ENCODE peak calls at places on chromosomes 3 and 15, in eight cellular contexts. K is NT2/D1; G is effector memory CD4-positive, alpha-beta T cell; I is cardiac muscle cell; J is A549; H is lower lobe of right lung; P is pancreas; Z is SJSA1. W is an unnamed sample. For H3K9me3, the result is how much of the 10 kb centered on the place peaks cover.

GRCh38 chr15:57118013-57118799 is 199.8 kb downstream of the TCF12 start:
- DNase-seq in K (peak), G (no peak), I (peak), J (peak), H (no peak), P (no peak), Z (peak), W (no peak)

GRCh38 chr3:137695351-137695750 is 68.8 kb upstream of the SOX14 start:
- DNase-seq in K (peak), G (no peak), I (no peak), J (no peak), H (no peak), P (no peak), Z (no peak), W (no peak)

GRCh38 chr3:64242435-64242834 is 17.2 kb upstream of the PRICKLE2 start:
- DNase-seq in K (no peak), G (no peak), I (peak), J (no peak), H (peak), P (no peak), Z (no peak), W (no peak)

GRCh38 chr3:19148768-19149091 is 420 bp downstream of the KCNH8 start:
- DNase-seq in K (no peak), G (no peak), I (no peak), J (no peak), H (no peak), P (no peak), Z (no peak), W (no peak)

GRCh38 chr3:24086597-24087369 is 141.7 kb downstream of the NR1D2 start:
- DNase-seq in K (no peak), G (no peak), I (peak), J (no peak), H (no peak), P (no peak), Z (no peak), W (no peak)

GRCh38 chr15:38991126-38991525 is 426.5 kb upstream of the RASGRP1 start:
- DNase-seq in K (peak), G (no peak), I (peak), J (peak), H (no peak), P (no peak), Z (no peak), W (no peak)

GRCh38 chr3:171480526-171480925 is 20.3 kb upstream of the TNIK start:
- DNase-seq in K (no peak), G (no peak), I (no peak), J (no peak), H (no peak), P (no peak), Z (no peak), W (no peak)

GRCh38 chr15:80467311-80467714 is 63.1 kb downstream of the ARNT2 start:
- DNase-seq in K (no peak), G (no peak), I (peak), J (no peak), H (no peak), P (no peak), Z (no peak), W (no peak)

GRCh38 chr3:123081718-123082369 is 15.0 kb downstream of the PDIA5 start:
- DNase-seq in K (no peak), G (no peak), I (peak), J (no peak), H (no peak), P (no peak), Z (no peak), W (no peak)

GRCh38 chr15:69513450-69513849 is 60.8 kb downstream of the RPLP1 start:
- DNase-seq in K (no peak), G (no peak), I (no peak), J (no peak), H (no peak), P (no peak), Z (peak), W (no peak)

GRCh38 chr15:85168642-85169173 is 187.1 kb downstream of the PDE8A start:
- DNase-seq in K (peak), G (peak), I (peak), J (peak), H (peak), P (peak), Z (no peak), W (no peak)

GRCh38 chr15:48913141-48913540 is 35.2 kb downstream of the EID1 start:
- DNase-seq in K (no peak), G (no peak), I (no peak), J (peak), H (no peak), P (no peak), Z (no peak), W (no peak)

GRCh38 chr3:119098620-119099222 is 47.2 kb upstream of the TEX55 start:
- DNase-seq in K (no peak), G (no peak), I (peak), J (peak), H (no peak), P (no peak), Z (no peak), W (no peak)

GRCh38 chr15:101650145-101650544 is 2.0 kb downstream of the TM2D3 start:
- DNase-seq in K (no peak), G (no peak), I (no peak), J (no peak), H (no peak), P (no peak), Z (no peak), W (no peak)

GRCh38 chr3:128548011-128548410 is 55.0 kb upstream of the GATA2 start:
- DNase-seq in K (no peak), G (no peak), I (no peak), J (no peak), H (no peak), P (no peak), Z (no peak), W (no peak)

GRCh38 chr3:128547368-128547987 is 54.5 kb upstream of the GATA2 start:
- DNase-seq in K (no peak), G (no peak), I (peak), J (no peak), H (no peak), P (no peak), Z (peak), W (peak)

GRCh38 chr3:128550113-128550440 is 57.1 kb upstream of the GATA2 start:
- DNase-seq in K (no peak), G (no peak), I (no peak), J (no peak), H (no peak), P (no peak), Z (no peak), W (no peak)

GRCh38 chr3:128549283-128550112 is 56.5 kb upstream of the GATA2 start:
- DNase-seq in K (no peak), G (no peak), I (peak), J (no peak), H (peak), P (no peak), Z (peak), W (peak)

GRCh38 chr3:128548426-128549282 is 55.7 kb upstream of the GATA2 start:
- DNase-seq in K (no peak), G (no peak), I (peak), J (no peak), H (no peak), P (no peak), Z (peak), W (no peak)
- H3K9me3 ChIP-seq in K (under half), G (under half), I (under half), J (under half), H (under half), P (under half), Z (under half), W (under half)

DNA sequence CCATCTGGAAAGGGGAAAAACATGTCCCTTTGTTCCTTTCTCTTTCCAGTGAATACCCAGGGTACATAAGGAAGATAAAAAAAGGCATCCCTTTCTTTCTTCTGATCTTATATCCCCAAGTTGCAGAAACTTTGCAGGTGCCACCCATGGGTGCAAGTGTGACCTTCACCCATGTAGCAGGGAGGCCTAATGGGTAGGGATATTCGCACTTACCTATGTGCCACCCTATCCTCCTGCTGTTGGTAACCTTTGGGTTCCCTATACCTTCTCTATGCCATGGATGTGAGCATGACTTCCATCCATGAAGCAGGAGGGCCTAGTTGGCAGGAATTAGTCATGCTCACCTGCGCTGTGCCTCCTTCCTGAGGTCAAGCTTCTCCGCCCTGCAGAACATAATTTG is 59.2 kb upstream of the C15orf39 start:
- DNase-seq in K (no peak), G (no peak), I (no peak), J (no peak), H (no peak), P (no peak), Z (no peak), W (no peak)
- H3K9me3 ChIP-seq in K (half or more), G (under half), I (under half), J (under half), H (under half), P (under half), Z (under half), W (under half)

GRCh38 chr15:22253676-22254408 is 173.5 kb downstream of the OR4M2 start:
- DNase-seq in K (no peak), G (no peak), I (no peak), J (no peak), H (no peak), P (no peak), Z (no peak), W (peak)

GRCh38 chr15:22257047-22257667 is 176.8 kb downstream of the OR4M2 start:
- DNase-seq in K (peak), G (no peak), I (no peak), J (peak), H (no peak), P (peak), Z (no peak), W (no peak)

DNA sequence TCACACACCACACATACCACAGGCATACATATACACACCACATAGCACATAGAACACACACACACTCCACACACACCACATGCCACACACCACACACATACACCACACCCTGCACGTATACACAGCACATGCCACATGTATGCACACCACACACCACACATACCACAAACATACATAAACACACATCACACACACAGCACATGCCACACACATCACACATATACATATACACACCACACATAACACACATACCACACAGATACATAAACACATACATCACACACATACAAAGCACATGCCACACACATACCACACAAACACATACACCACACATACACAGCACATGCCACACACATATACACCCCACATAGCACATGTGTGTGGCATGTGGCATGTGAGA is 171.1 kb downstream of the OR4M2 start:
- DNase-seq in K (no peak), G (no peak), I (no peak), J (no peak), H (no peak), P (no peak), Z (no peak), W (no peak)
- H3K9me3 ChIP-seq in K (under half), G (under half), I (under half), J (under half), H (under half), P (under half), Z (under half), W (under half)

GRCh38 chr15:47384776-47385175 is 332.5 kb upstream of the SEMA6D start:
- DNase-seq in K (no peak), G (no peak), I (no peak), J (no peak), H (no peak), P (no peak), Z (no peak), W (no peak)
- H3K9me3 ChIP-seq in K (under half), G (under half), I (under half), J (under half), H (under half), P (under half), Z (under half), W (under half)

DNA sequence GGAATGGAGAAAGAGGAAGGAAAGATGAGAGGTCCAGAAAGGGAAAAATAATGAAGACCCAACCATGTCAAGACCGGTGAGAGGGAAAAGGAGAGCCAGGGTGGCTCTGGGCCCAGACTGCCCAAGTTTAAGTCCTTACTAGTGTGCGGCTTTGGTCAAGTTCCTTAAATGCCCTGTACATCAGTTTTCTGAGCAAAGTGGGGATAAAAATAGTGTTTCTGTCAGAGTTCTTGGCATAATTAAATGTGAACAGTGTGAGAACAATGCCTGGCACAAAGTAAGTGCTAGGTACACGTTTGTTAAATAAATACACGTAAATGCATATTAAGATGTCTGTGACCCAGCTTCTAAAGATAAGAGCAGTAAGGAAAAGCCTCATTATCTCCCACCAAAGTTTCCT is 23.8 kb downstream of the WWTR1 start:
- DNase-seq in K (no peak), G (no peak), I (no peak), J (no peak), H (no peak), P (no peak), Z (no peak), W (no peak)
- H3K9me3 ChIP-seq in K (under half), G (under half), I (under half), J (under half), H (under half), P (under half), Z (under half), W (under half)

W was measured in aorta.